ENCODE peak calls at places on chromosomes 5 and 9, in six cellular contexts. One of them, this sample, is unnamed.
A peak's percentile ranks its signal among the peaks of the same experiment; 100 is the strongest.

GRCh38 chr5:4963265-4963664 is 176.9 kb upstream of the ADAMTS16 start:
- DNase-seq in uterus: no peak
- DNase-seq in mesendoderm: no peak
- DNase-seq in CD4-positive, CD25-positive, alpha-beta regulatory T cell: no peak
- DNase-seq in CD4-positive, alpha-beta memory T cell: no peak
- DNase-seq in K562: no peak
- DNase-seq in this sample: no peak

GRCh38 chr9:111783857-111784256 is 10.9 kb downstream of the SHOC1 start:
- DNase-seq in uterus: no peak
- DNase-seq in mesendoderm: no peak
- DNase-seq in CD4-positive, CD25-positive, alpha-beta regulatory T cell: no peak
- DNase-seq in CD4-positive, alpha-beta memory T cell: no peak
- DNase-seq in K562: no peak
- DNase-seq in this sample: no peak

GRCh38 chr9:31030741-31031202 is 1353.7 kb upstream of the ACO1 start:
- DNase-seq in uterus: no peak
- DNase-seq in mesendoderm: peak; percentile 66
- DNase-seq in CD4-positive, CD25-positive, alpha-beta regulatory T cell: no peak
- DNase-seq in CD4-positive, alpha-beta memory T cell: no peak
- DNase-seq in K562: no peak
- DNase-seq in this sample: no peak

GRCh38 chr9:106657951-106658350 is 205.0 kb upstream of the ZNF462 start:
- DNase-seq in uterus: no peak
- DNase-seq in mesendoderm: no peak
- DNase-seq in CD4-positive, CD25-positive, alpha-beta regulatory T cell: no peak
- DNase-seq in CD4-positive, alpha-beta memory T cell: no peak
- DNase-seq in K562: no peak
- DNase-seq in this sample: no peak

GRCh38 chr9:16821344-16821743 is 49.1 kb downstream of the BNC2 start:
- DNase-seq in uterus: no peak
- DNase-seq in mesendoderm: no peak
- DNase-seq in CD4-positive, CD25-positive, alpha-beta regulatory T cell: no peak
- DNase-seq in CD4-positive, alpha-beta memory T cell: no peak
- DNase-seq in K562: no peak
- DNase-seq in this sample: no peak

GRCh38 chr5:102855684-102856373 is 100.7 kb downstream of the PAM start:
- DNase-seq in uterus: no peak
- DNase-seq in mesendoderm: no peak
- DNase-seq in CD4-positive, CD25-positive, alpha-beta regulatory T cell: no peak
- DNase-seq in CD4-positive, alpha-beta memory T cell: no peak
- DNase-seq in K562: no peak
- DNase-seq in this sample: no peak

GRCh38 chr9:21096172-21096900 is 18.6 kb upstream of the IFNB1 start:
- DNase-seq in uterus: no peak
- DNase-seq in mesendoderm: no peak
- DNase-seq in CD4-positive, CD25-positive, alpha-beta regulatory T cell: peak; percentile 58
- DNase-seq in CD4-positive, alpha-beta memory T cell: peak; percentile 81
- DNase-seq in K562: no peak
- DNase-seq in this sample: no peak

GRCh38 chr5:65292196-65292595 is 189.5 kb downstream of the ADAMTS6 start:
- DNase-seq in uterus: no peak
- DNase-seq in mesendoderm: no peak
- DNase-seq in CD4-positive, CD25-positive, alpha-beta regulatory T cell: no peak
- DNase-seq in CD4-positive, alpha-beta memory T cell: no peak
- DNase-seq in K562: no peak
- DNase-seq in this sample: no peak

GRCh38 chr9:4020038-4020746 is 279.7 kb downstream of the GLIS3 start:
- DNase-seq in uterus: no peak
- DNase-seq in mesendoderm: no peak
- DNase-seq in CD4-positive, CD25-positive, alpha-beta regulatory T cell: no peak
- DNase-seq in CD4-positive, alpha-beta memory T cell: no peak
- DNase-seq in K562: no peak
- DNase-seq in this sample: no peak

GRCh38 chr5:127513571-127513970 is 3.9 kb upstream of the PRRC1 start:
- DNase-seq in uterus: no peak
- DNase-seq in mesendoderm: no peak
- DNase-seq in CD4-positive, CD25-positive, alpha-beta regulatory T cell: no peak
- DNase-seq in CD4-positive, alpha-beta memory T cell: no peak
- DNase-seq in K562: no peak
- DNase-seq in this sample: no peak

GRCh38 chr5:158322620-158323019 is 463.7 kb upstream of the CLINT1 start:
- DNase-seq in uterus: no peak
- DNase-seq in mesendoderm: no peak
- DNase-seq in CD4-positive, CD25-positive, alpha-beta regulatory T cell: no peak
- DNase-seq in CD4-positive, alpha-beta memory T cell: no peak
- DNase-seq in K562: no peak
- DNase-seq in this sample: no peak

GRCh38 chr9:135971892-135972291 is 10.7 kb upstream of the UBAC1 start:
- DNase-seq in uterus: no peak
- DNase-seq in mesendoderm: peak; percentile 90
- DNase-seq in CD4-positive, CD25-positive, alpha-beta regulatory T cell: peak; percentile 52
- DNase-seq in CD4-positive, alpha-beta memory T cell: peak; percentile 59
- DNase-seq in K562: peak; percentile 89
- DNase-seq in this sample: no peak

GRCh38 chr9:107999890-108000289 is 510.3 kb upstream of the KLF4 start:
- DNase-seq in uterus: no peak
- DNase-seq in mesendoderm: peak; percentile 6
- DNase-seq in CD4-positive, CD25-positive, alpha-beta regulatory T cell: no peak
- DNase-seq in CD4-positive, alpha-beta memory T cell: no peak
- DNase-seq in K562: no peak
- DNase-seq in this sample: no peak

GRCh38 chr5:74772359-74772758 is 5.3 kb downstream of the NSA2 start:
- DNase-seq in uterus: no peak
- DNase-seq in mesendoderm: no peak
- DNase-seq in CD4-positive, CD25-positive, alpha-beta regulatory T cell: no peak
- DNase-seq in CD4-positive, alpha-beta memory T cell: no peak
- DNase-seq in K562: no peak
- DNase-seq in this sample: no peak

GRCh38 chr5:168987540-168988300 is 313.2 kb downstream of the SLIT3 start:
- DNase-seq in uterus: peak; percentile 74
- DNase-seq in mesendoderm: peak; percentile 72
- DNase-seq in CD4-positive, CD25-positive, alpha-beta regulatory T cell: peak; percentile 16
- DNase-seq in CD4-positive, alpha-beta memory T cell: peak; percentile 33
- DNase-seq in K562: peak; percentile 64
- DNase-seq in this sample: peak; percentile 64

GRCh38 chr5:154861946-154862345 is 3.5 kb downstream of the CNOT8 start:
- DNase-seq in uterus: no peak
- DNase-seq in mesendoderm: no peak
- DNase-seq in CD4-positive, CD25-positive, alpha-beta regulatory T cell: no peak
- DNase-seq in CD4-positive, alpha-beta memory T cell: no peak
- DNase-seq in K562: no peak
- DNase-seq in this sample: no peak

GRCh38 chr9:99069075-99069474 is 35.8 kb upstream of the TGFBR1 start:
- DNase-seq in uterus: no peak
- DNase-seq in mesendoderm: no peak
- DNase-seq in CD4-positive, CD25-positive, alpha-beta regulatory T cell: no peak
- DNase-seq in CD4-positive, alpha-beta memory T cell: no peak
- DNase-seq in K562: no peak
- DNase-seq in this sample: no peak

GRCh38 chr9:34072410-34072809 is 23.7 kb upstream of the UBAP2 start:
- DNase-seq in uterus: no peak
- DNase-seq in mesendoderm: peak; percentile 77
- DNase-seq in CD4-positive, CD25-positive, alpha-beta regulatory T cell: no peak
- DNase-seq in CD4-positive, alpha-beta memory T cell: no peak
- DNase-seq in K562: no peak
- DNase-seq in this sample: no peak

GRCh38 chr5:8633706-8634105 is 764.8 kb downstream of the MTRR start:
- DNase-seq in uterus: no peak
- DNase-seq in mesendoderm: peak; percentile 8
- DNase-seq in CD4-positive, CD25-positive, alpha-beta regulatory T cell: no peak
- DNase-seq in CD4-positive, alpha-beta memory T cell: no peak
- DNase-seq in K562: no peak
- DNase-seq in this sample: no peak

GRCh38 chr5:175847503-175847902 is 23.9 kb upstream of the CPLX2 start:
- DNase-seq in uterus: no peak
- DNase-seq in mesendoderm: peak; percentile 67
- DNase-seq in CD4-positive, CD25-positive, alpha-beta regulatory T cell: no peak
- DNase-seq in CD4-positive, alpha-beta memory T cell: no peak
- DNase-seq in K562: peak; percentile 19
- DNase-seq in this sample: no peak

GRCh38 chr5:168950241-168950951 is 350.5 kb downstream of the SLIT3 start:
- DNase-seq in uterus: no peak
- DNase-seq in mesendoderm: no peak
- DNase-seq in CD4-positive, CD25-positive, alpha-beta regulatory T cell: no peak
- DNase-seq in CD4-positive, alpha-beta memory T cell: no peak
- DNase-seq in K562: no peak
- DNase-seq in this sample: no peak

GRCh38 chr5:159906957-159907356 is 9.3 kb upstream of the ADRA1B start:
- DNase-seq in uterus: no peak
- DNase-seq in mesendoderm: no peak
- DNase-seq in CD4-positive, CD25-positive, alpha-beta regulatory T cell: no peak
- DNase-seq in CD4-positive, alpha-beta memory T cell: no peak
- DNase-seq in K562: no peak
- DNase-seq in this sample: no peak

GRCh38 chr5:96114736-96115466 is 153.2 kb upstream of the ELL2 start:
- DNase-seq in uterus: no peak
- DNase-seq in mesendoderm: no peak
- DNase-seq in CD4-positive, CD25-positive, alpha-beta regulatory T cell: no peak
- DNase-seq in CD4-positive, alpha-beta memory T cell: no peak
- DNase-seq in K562: no peak
- DNase-seq in this sample: no peak

GRCh38 chr9:79362100-79363081 is 209.4 kb upstream of the TLE4 start:
- DNase-seq in uterus: no peak
- DNase-seq in mesendoderm: peak; percentile 60
- DNase-seq in CD4-positive, CD25-positive, alpha-beta regulatory T cell: no peak
- DNase-seq in CD4-positive, alpha-beta memory T cell: no peak
- DNase-seq in K562: no peak
- DNase-seq in this sample: no peak

GRCh38 chr5:108661030-108661429 is 86.7 kb upstream of the FER start:
- DNase-seq in uterus: no peak
- DNase-seq in mesendoderm: no peak
- DNase-seq in CD4-positive, CD25-positive, alpha-beta regulatory T cell: no peak
- DNase-seq in CD4-positive, alpha-beta memory T cell: no peak
- DNase-seq in K562: no peak
- DNase-seq in this sample: no peak
- H3K27ac ChIP-seq in uterus: no peak overlapping the region
- H3K27ac ChIP-seq in mesendoderm: no peak overlapping the region
- H3K27ac ChIP-seq in CD4-positive, CD25-positive, alpha-beta regulatory T cell: no peak overlapping the region
- H3K27ac ChIP-seq in CD4-positive, alpha-beta memory T cell: no peak overlapping the region
- H3K27ac ChIP-seq in K562: no peak overlapping the region
- H3K27ac ChIP-seq in this sample: no peak overlapping the region

GRCh38 chr5:167378894-167379723 is 912.3 kb upstream of the WWC1 start:
- DNase-seq in uterus: no peak
- DNase-seq in mesendoderm: peak; percentile 64
- DNase-seq in CD4-positive, CD25-positive, alpha-beta regulatory T cell: no peak
- DNase-seq in CD4-positive, alpha-beta memory T cell: no peak
- DNase-seq in K562: no peak
- DNase-seq in this sample: no peak
- H3K4me3 ChIP-seq in uterus: no peak overlapping the region
- H3K4me3 ChIP-seq in mesendoderm: no peak overlapping the region
- H3K4me3 ChIP-seq in CD4-positive, CD25-positive, alpha-beta regulatory T cell: no peak overlapping the region
- H3K4me3 ChIP-seq in CD4-positive, alpha-beta memory T cell: no peak overlapping the region
- H3K4me3 ChIP-seq in K562: no peak overlapping the region
- H3K4me3 ChIP-seq in this sample: no peak overlapping the region

DNA sequence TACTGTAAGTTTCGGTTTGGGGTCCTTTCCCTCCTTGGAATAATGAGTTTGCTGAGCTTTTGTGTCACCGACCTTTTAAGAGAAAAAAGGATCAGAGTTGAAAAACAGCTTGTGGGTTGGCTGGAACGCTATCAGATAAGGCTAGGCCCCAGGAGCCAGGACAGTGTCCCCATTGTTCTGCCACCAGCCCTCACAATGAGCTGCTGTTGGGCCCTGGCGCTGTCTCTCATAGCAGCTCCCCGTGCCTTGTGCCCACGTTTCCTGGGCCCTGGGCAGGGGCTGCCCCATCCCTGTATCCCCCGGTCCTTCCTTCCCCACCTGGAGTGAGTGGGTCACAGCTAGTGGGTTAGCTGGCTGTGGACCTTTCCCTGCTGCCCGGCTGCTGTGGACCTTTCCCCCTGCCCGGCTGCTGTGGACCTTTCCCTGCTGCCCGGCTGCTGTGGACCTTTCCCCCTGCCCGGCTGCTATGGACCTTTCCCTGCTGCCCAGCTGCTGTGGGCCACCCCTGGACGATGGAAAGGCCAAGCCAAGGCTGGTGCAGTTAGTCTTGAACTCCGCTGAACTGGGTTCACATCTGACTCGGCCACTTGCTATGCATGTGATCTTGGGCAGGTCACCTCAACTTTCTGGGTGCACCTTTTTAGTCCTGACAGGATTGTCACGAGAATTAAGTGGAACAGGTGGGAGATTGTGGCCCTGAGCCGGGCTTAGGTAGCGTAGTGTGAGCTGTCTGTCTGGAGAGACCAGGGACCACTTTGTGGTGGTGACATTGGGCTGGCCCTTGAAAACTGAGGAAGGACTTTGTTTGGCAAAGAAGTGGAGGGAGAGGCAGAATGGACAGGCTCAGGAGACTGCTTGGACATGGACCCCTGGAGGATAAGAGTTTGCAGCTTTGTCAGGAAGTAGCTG is 99.5 kb downstream of the DAB2IP start:
- DNase-seq in uterus: no peak
- DNase-seq in mesendoderm: peak; percentile 33
- DNase-seq in CD4-positive, CD25-positive, alpha-beta regulatory T cell: no peak
- DNase-seq in CD4-positive, alpha-beta memory T cell: no peak
- DNase-seq in K562: no peak
- DNase-seq in this sample: no peak
- H3K4me1 ChIP-seq in uterus: peaks cover 61% of the 10 kb centered on the region
- H3K4me1 ChIP-seq in mesendoderm: peaks cover 7% of the 10 kb centered on the region
- H3K4me1 ChIP-seq in CD4-positive, CD25-positive, alpha-beta regulatory T cell: no peaks in the 10 kb centered on the region
- H3K4me1 ChIP-seq in CD4-positive, alpha-beta memory T cell: peaks cover 5% of the 10 kb centered on the region
- H3K4me1 ChIP-seq in K562: no peaks in the 10 kb centered on the region
- H3K4me1 ChIP-seq in this sample: peaks cover 92% of the 10 kb centered on the region

DNA sequence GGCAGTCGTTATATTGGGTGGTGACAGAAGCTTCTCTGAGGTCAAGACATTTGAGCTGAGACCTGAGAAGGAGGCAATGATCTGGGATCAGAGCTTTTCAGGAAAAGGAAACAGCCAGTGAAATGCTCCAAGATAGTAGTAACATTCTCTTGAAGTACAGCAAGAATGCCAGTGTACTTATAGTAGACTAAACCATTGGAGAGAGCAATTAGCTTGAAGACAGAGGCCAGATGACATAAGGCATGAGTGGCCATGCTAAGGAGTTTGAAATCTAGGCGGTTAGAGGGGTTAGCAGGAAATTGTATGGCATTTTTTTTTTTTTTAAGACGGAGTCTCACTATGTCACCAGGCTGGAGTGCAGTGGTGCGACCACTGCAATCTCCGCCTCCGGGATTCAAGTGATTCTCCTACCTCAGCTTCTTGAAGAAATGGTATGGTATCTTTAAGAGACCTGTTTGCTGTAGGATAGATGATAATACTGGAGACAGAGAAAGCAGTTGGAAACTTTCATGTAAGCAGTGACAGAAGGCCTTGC is 482.3 kb upstream of the PAPPA start:
- DNase-seq in uterus: no peak
- DNase-seq in mesendoderm: no peak
- DNase-seq in CD4-positive, CD25-positive, alpha-beta regulatory T cell: no peak
- DNase-seq in CD4-positive, alpha-beta memory T cell: no peak
- DNase-seq in K562: no peak
- DNase-seq in this sample: no peak
- H3K27ac ChIP-seq in uterus: no peak overlapping the region
- H3K27ac ChIP-seq in mesendoderm: no peak overlapping the region
- H3K27ac ChIP-seq in CD4-positive, CD25-positive, alpha-beta regulatory T cell: no peak overlapping the region
- H3K27ac ChIP-seq in CD4-positive, alpha-beta memory T cell: no peak overlapping the region
- H3K27ac ChIP-seq in K562: no peak overlapping the region
- H3K27ac ChIP-seq in this sample: no peak overlapping the region

This sample was measured in heart right ventricle.